ENCODE peak calls at places on chromosomes 16 and 17, in nine cellular contexts. K is cardiac fibroblast, T is dorsolateral prefrontal cortex, F is esophagus squamous epithelium, Y is thoracic aorta, J is HepG2, B is astrocyte of the spinal cord, D is lower lobe of right lung, M is choroid plexus epithelial cell. L is an unnamed sample.

GRCh38 chr17:79019631-79020584 is 4.1 kb upstream of the C1QTNF1 start:
- DNase-seq in K (peak), T (no peak), F (no peak), Y (peak), J (peak), B (peak), D (no peak), M (peak), L (peak)

GRCh38 chr16:67277294-67277998 is 1.9 kb upstream of the PLEKHG4 start:
- DNase-seq in K (peak), T (no peak), F (no peak), Y (peak), J (peak), B (peak), D (no peak), M (peak), L (peak)

GRCh38 chr16:69725480-69726312 is 664 bp downstream of the NQO1 start:
- DNase-seq in K (no peak), T (no peak), F (no peak), Y (no peak), J (peak), B (no peak), D (no peak), M (no peak), L (no peak)

GRCh38 chr16:75420987-75421819 is 12.1 kb downstream of the CFDP1 start:
- DNase-seq in K (peak), T (peak), F (no peak), Y (no peak), J (peak), B (peak), D (peak), M (peak), L (peak)

GRCh38 chr16:74099530-74099929 is 197.1 kb upstream of the PSMD7 start:
- DNase-seq in K (no peak), T (no peak), F (no peak), Y (no peak), J (no peak), B (no peak), D (no peak), M (no peak), L (no peak)

GRCh38 chr16:15434425-15435215 is at the start of gene BMERB1:
- DNase-seq in K (peak), T (peak), F (no peak), Y (peak), J (no peak), B (peak), D (peak), M (peak), L (peak)

GRCh38 chr17:48612854-48613691 is 2.0 kb downstream of the HOXB8 start:
- DNase-seq in K (no peak), T (no peak), F (no peak), Y (no peak), J (peak), B (peak), D (no peak), M (peak), L (no peak)

GRCh38 chr16:1771072-1771863 is at the start of gene NME3:
- DNase-seq in K (peak), T (peak), F (no peak), Y (no peak), J (peak), B (peak), D (peak), M (peak), L (peak)

GRCh38 chr17:37392024-37392590 is 14.5 kb downstream of the ACACA start:
- DNase-seq in K (peak), T (no peak), F (no peak), Y (no peak), J (no peak), B (peak), D (no peak), M (peak), L (peak)

GRCh38 chr17:79558573-79558900 is 52.3 kb downstream of the RBFOX3 start:
- DNase-seq in K (no peak), T (peak), F (no peak), Y (no peak), J (no peak), B (no peak), D (no peak), M (no peak), L (no peak)

GRCh38 chr17:80268427-80268826 is 7.8 kb downstream of the RNF213 start:
- DNase-seq in K (no peak), T (no peak), F (no peak), Y (no peak), J (no peak), B (no peak), D (no peak), M (no peak), L (no peak)

GRCh38 chr17:59357219-59357699 is 25.8 kb downstream of the YPEL2 start:
- DNase-seq in K (peak), T (no peak), F (no peak), Y (no peak), J (no peak), B (no peak), D (no peak), M (peak), L (no peak)

GRCh38 chr17:79797492-79798295 is 817 bp upstream of the CBX8 start:
- DNase-seq in K (no peak), T (no peak), F (no peak), Y (no peak), J (no peak), B (no peak), D (no peak), M (no peak), L (no peak)

GRCh38 chr16:17396762-17397498 is 73.8 kb downstream of the XYLT1 start:
- DNase-seq in K (peak), T (no peak), F (no peak), Y (no peak), J (no peak), B (peak), D (no peak), M (peak), L (peak)

GRCh38 chr16:85446846-85447656 is 166.1 kb upstream of the GSE1 start:
- DNase-seq in K (no peak), T (no peak), F (no peak), Y (no peak), J (no peak), B (no peak), D (no peak), M (no peak), L (no peak)

GRCh38 chr17:71444011-71444574 is 676.7 kb upstream of the SOX9 start:
- DNase-seq in K (no peak), T (no peak), F (no peak), Y (no peak), J (no peak), B (no peak), D (no peak), M (no peak), L (no peak)

GRCh38 chr17:6162216-6162615 is 92.0 kb downstream of the WSCD1 start:
- DNase-seq in K (no peak), T (no peak), F (no peak), Y (no peak), J (no peak), B (no peak), D (no peak), M (no peak), L (no peak)

GRCh38 chr17:72118588-72119279 is 2.1 kb upstream of the SOX9 start:
- DNase-seq in K (peak), T (peak), F (no peak), Y (no peak), J (peak), B (peak), D (no peak), M (peak), L (peak)

GRCh38 chr16:25838724-25839186 is 147.0 kb downstream of the HS3ST4 start:
- DNase-seq in K (peak), T (no peak), F (no peak), Y (no peak), J (peak), B (peak), D (no peak), M (peak), L (peak)

GRCh38 chr17:65025288-65025687 is 31.3 kb downstream of the GNA13 start:
- DNase-seq in K (no peak), T (no peak), F (no peak), Y (no peak), J (no peak), B (no peak), D (no peak), M (no peak), L (no peak)

GRCh38 chr17:64071111-64071510 is 50.7 kb upstream of the ICAM2 start:
- DNase-seq in K (no peak), T (no peak), F (no peak), Y (no peak), J (no peak), B (no peak), D (no peak), M (no peak), L (no peak)

GRCh38 chr17:30236807-30237206 is 1.3 kb upstream of the SLC6A4 start:
- DNase-seq in K (peak), T (peak), F (no peak), Y (peak), J (peak), B (peak), D (peak), M (peak), L (peak)

GRCh38 chr17:73754886-73755285 is 110.6 kb upstream of the SDK2 start:
- DNase-seq in K (no peak), T (no peak), F (no peak), Y (no peak), J (no peak), B (no peak), D (no peak), M (no peak), L (no peak)

GRCh38 chr16:66905633-66906539 is 12.8 kb downstream of the CDH16 start:
- DNase-seq in K (no peak), T (no peak), F (no peak), Y (no peak), J (peak), B (no peak), D (no peak), M (peak), L (no peak)

GRCh38 chr16:66444049-66444481 is 17.0 kb downstream of the BEAN1 start:
- DNase-seq in K (no peak), T (no peak), F (no peak), Y (no peak), J (peak), B (no peak), D (no peak), M (no peak), L (no peak)

GRCh38 chr17:55598495-55598894 is 87.2 kb upstream of the SMIM36 start:
- DNase-seq in K (no peak), T (no peak), F (no peak), Y (no peak), J (no peak), B (no peak), D (no peak), M (no peak), L (no peak)

GRCh38 chr17:67492251-67492740 is 115.2 kb downstream of the PITPNC1 start:
- DNase-seq in K (no peak), T (no peak), F (no peak), Y (no peak), J (no peak), B (no peak), D (no peak), M (no peak), L (peak)

GRCh38 chr17:6525731-6526130 is 30.6 kb downstream of the PITPNM3 start:
- DNase-seq in K (no peak), T (no peak), F (no peak), Y (no peak), J (no peak), B (no peak), D (no peak), M (no peak), L (no peak)

GRCh38 chr16:77967054-77968035 is 55.0 kb upstream of the CLEC3A start:
- DNase-seq in K (no peak), T (no peak), F (no peak), Y (no peak), J (no peak), B (no peak), D (no peak), M (no peak), L (no peak)

GRCh38 chr16:10494343-10495030 is 85.9 kb downstream of the EMP2 start:
- DNase-seq in K (no peak), T (no peak), F (no peak), Y (no peak), J (no peak), B (no peak), D (no peak), M (no peak), L (no peak)

GRCh38 chr17:35245196-35245486 is 2.3 kb downstream of the SLFN5 start:
- DNase-seq in K (peak), T (no peak), F (no peak), Y (no peak), J (no peak), B (peak), D (no peak), M (peak), L (peak)

GRCh38 chr17:39401412-39402278 is at the start of gene FBXL20:
- DNase-seq in K (peak), T (peak), F (peak), Y (peak), J (peak), B (peak), D (peak), M (peak), L (peak)

GRCh38 chr16:26765087-26765486 is 301.6 kb upstream of the C16orf82 start:
- DNase-seq in K (no peak), T (no peak), F (no peak), Y (no peak), J (peak), B (no peak), D (no peak), M (peak), L (peak)

GRCh38 chr16:3610698-3611144 is 685 bp downstream of the SLX4 start:
- DNase-seq in K (no peak), T (no peak), F (no peak), Y (no peak), J (no peak), B (peak), D (no peak), M (peak), L (no peak)

GRCh38 chr17:19369846-19370492 is 7.4 kb upstream of the B9D1 start:
- DNase-seq in K (no peak), T (no peak), F (no peak), Y (no peak), J (no peak), B (no peak), D (no peak), M (no peak), L (no peak)

GRCh38 chr17:7806592-7806991 is 27.4 kb upstream of the KDM6B start:
- DNase-seq in K (no peak), T (no peak), F (no peak), Y (no peak), J (no peak), B (no peak), D (peak), M (no peak), L (no peak)

GRCh38 chr17:39591958-39592954 is 15.5 kb downstream of the NEUROD2 start:
- DNase-seq in K (peak), T (peak), F (no peak), Y (no peak), J (peak), B (peak), D (no peak), M (peak), L (peak)

GRCh38 chr17:79007504-79008381 is 1.8 kb downstream of the CANT1 start:
- DNase-seq in K (no peak), T (no peak), F (no peak), Y (no peak), J (no peak), B (no peak), D (no peak), M (no peak), L (no peak)

GRCh38 chr17:43070872-43071271 is 45.8 kb downstream of the RND2 start:
- DNase-seq in K (peak), T (no peak), F (no peak), Y (no peak), J (no peak), B (no peak), D (no peak), M (peak), L (no peak)

GRCh38 chr16:66298006-66298405 is 68.5 kb upstream of the CDH5 start:
- DNase-seq in K (no peak), T (no peak), F (no peak), Y (no peak), J (no peak), B (no peak), D (no peak), M (no peak), L (no peak)

GRCh38 chr16:68280160-68280559 is 15.8 kb downstream of the SLC7A6 start:
- DNase-seq in K (no peak), T (no peak), F (no peak), Y (no peak), J (no peak), B (no peak), D (no peak), M (no peak), L (no peak)
- TF ChIP-seq CTCF in K (no peak), T (no peak), F (no peak), Y (no peak), J (no peak), B (no peak), D (no peak), M (no peak), L (no peak)

GRCh38 chr16:88194397-88195020 is 188.2 kb upstream of the ZNF469 start:
- DNase-seq in K (no peak), T (no peak), F (no peak), Y (no peak), J (peak), B (peak), D (no peak), M (peak), L (peak)
- H3K4me3 ChIP-seq in K (no peak), T (no peak), F (peak), Y (no peak), J (no peak), B (no peak), D (no peak), M (no peak), L (no peak)

GRCh38 chr17:51819820-51820219 is 338.7 kb downstream of the CA10 start:
- DNase-seq in K (no peak), T (no peak), F (no peak), Y (no peak), J (no peak), B (no peak), D (no peak), M (no peak), L (no peak)

GRCh38 chr17:51820252-51820651 is 338.3 kb downstream of the CA10 start:
- DNase-seq in K (no peak), T (no peak), F (no peak), Y (no peak), J (no peak), B (no peak), D (no peak), M (no peak), L (no peak)

GRCh38 chr17:51819341-51819740 is 339.2 kb downstream of the CA10 start:
- DNase-seq in K (no peak), T (no peak), F (no peak), Y (no peak), J (no peak), B (no peak), D (no peak), M (no peak), L (no peak)

GRCh38 chr17:51818777-51819176 is 339.7 kb downstream of the CA10 start:
- DNase-seq in K (no peak), T (no peak), F (no peak), Y (no peak), J (no peak), B (no peak), D (no peak), M (no peak), L (no peak)

GRCh38 chr17:51820766-51821165 is 337.7 kb downstream of the CA10 start:
- DNase-seq in K (no peak), T (no peak), F (no peak), Y (no peak), J (no peak), B (no peak), D (no peak), M (no peak), L (no peak)
- TF ChIP-seq CTCF in K (no peak), T (no peak), F (no peak), Y (no peak), J (no peak), B (no peak), D (no peak), M (no peak), L (no peak)

GRCh38 chr16:30987581-30988190 is 2.7 kb downstream of the HSD3B7 start:
- DNase-seq in K (no peak), T (no peak), F (no peak), Y (no peak), J (no peak), B (no peak), D (no peak), M (no peak), L (no peak)

GRCh38 chr16:30983898-30984610 is 953 bp upstream of the HSD3B7 start:
- DNase-seq in K (no peak), T (no peak), F (no peak), Y (no peak), J (no peak), B (no peak), D (no peak), M (no peak), L (no peak)

GRCh38 chr16:30985401-30986128 is 558 bp downstream of the HSD3B7 start:
- DNase-seq in K (no peak), T (no peak), F (no peak), Y (no peak), J (peak), B (no peak), D (peak), M (no peak), L (peak)

GRCh38 chr16:30984669-30985400 is at the start of gene HSD3B7:
- DNase-seq in K (peak), T (peak), F (peak), Y (peak), J (peak), B (peak), D (peak), M (peak), L (peak)

GRCh38 chr16:30986129-30986991 is 1.4 kb downstream of the HSD3B7 start:
- DNase-seq in K (no peak), T (no peak), F (no peak), Y (no peak), J (no peak), B (no peak), D (no peak), M (no peak), L (no peak)
- H3K4me3 ChIP-seq in K (no peak), T (no peak), F (no peak), Y (no peak), J (peak), B (no peak), D (no peak), M (no peak), L (peak)

GRCh38 chr16:89491238-89491869 is 993 bp upstream of the ANKRD11 start:
- DNase-seq in K (no peak), T (no peak), F (no peak), Y (no peak), J (peak), B (no peak), D (no peak), M (peak), L (no peak)
- TF ChIP-seq CTCF in K (peak), T (no peak), F (no peak), Y (peak), J (no peak), B (no peak), D (no peak), M (peak), L (peak)

DNA sequence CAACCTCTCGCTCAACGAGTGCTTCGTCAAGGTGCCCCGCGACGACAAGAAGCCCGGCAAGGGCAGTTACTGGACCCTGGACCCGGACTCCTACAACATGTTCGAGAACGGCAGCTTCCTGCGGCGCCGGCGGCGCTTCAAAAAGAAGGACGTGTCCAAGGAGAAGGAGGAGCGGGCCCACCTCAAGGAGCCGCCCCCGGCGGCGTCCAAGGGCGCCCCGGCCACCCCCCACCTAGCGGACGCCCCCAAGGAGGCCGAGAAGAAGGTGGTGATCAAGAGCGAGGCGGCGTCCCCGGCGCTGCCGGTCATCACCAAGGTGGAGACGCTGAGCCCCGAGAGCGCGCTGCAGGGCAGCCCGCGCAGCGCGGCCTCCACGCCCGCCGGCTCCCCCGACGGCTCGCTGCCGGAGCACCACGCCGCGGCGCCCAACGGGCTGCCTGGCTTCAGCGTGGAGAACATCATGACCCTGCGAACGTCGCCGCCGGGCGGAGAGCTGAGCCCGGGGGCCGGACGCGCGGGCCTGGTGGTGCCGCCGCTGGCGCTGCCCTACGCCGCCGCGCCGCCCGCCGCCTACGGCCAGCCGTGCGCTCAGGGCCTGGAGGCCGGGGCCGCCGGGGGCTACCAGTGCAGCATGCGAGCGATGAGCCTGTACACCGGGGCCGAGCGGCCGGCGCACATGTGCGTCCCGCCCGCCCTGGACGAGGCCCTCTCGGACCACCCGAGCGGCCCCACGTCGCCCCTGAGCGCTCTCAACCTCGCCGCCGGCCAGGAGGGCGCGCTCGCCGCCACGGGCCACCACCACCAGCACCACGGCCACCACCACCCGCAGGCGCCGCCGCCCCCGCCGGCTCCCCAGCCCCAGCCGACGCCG is 1.3 kb downstream of the FOXC2 start:
- DNase-seq in K (peak), T (no peak), F (no peak), Y (no peak), J (no peak), B (peak), D (no peak), M (peak), L (no peak)
- H3K4me3 ChIP-seq in K (peak), T (peak), F (peak), Y (peak), J (no peak), B (peak), D (peak), M (peak), L (peak)

DNA sequence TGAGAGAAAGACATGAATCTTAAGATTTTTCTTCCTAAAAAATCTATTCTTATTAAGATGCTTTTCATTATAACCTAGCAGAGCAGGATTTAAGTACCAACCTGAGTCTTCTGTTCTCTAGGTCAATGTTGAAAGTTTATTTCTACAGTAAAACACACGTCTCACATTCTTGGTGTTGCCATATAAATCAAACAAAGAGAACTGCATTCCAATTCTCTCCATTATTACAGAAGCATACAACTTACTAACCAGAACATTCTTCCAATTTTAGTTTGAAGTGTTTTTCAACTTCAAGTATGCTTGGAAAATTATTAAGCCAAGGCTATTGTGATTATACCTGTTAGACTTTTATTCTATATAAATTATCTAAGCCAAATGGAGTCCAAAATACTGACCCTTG is 110.4 kb upstream of the PMFBP1 start:
- DNase-seq in K (no peak), T (no peak), F (no peak), Y (no peak), J (no peak), B (no peak), D (no peak), M (no peak), L (no peak)
- TF ChIP-seq CTCF in K (no peak), T (no peak), F (no peak), Y (no peak), J (no peak), B (no peak), D (no peak), M (no peak), L (no peak)